ENCODE peak calls at places on chromosomes 6 and 20, in nine cellular contexts. One of them, this sample, is unnamed.

GRCh38 chr6:84976516-84977420 is 212.4 kb upstream of the TBX18 start:
- DNase-seq in fibroblast of mammary gland: peak; percentile 71
- DNase-seq in HepG2: no peak
- DNase-seq in tibial artery: no peak
- DNase-seq in psoas muscle: no peak
- DNase-seq in astrocyte of the cerebellum: no peak
- DNase-seq in adrenal gland: no peak
- DNase-seq in lower leg skin: no peak
- DNase-seq in spleen: no peak
- DNase-seq in this sample: peak; percentile 47

GRCh38 chr20:20364747-20365558 is 3.0 kb upstream of the INSM1 start:
- DNase-seq in fibroblast of mammary gland: no peak
- DNase-seq in HepG2: no peak
- DNase-seq in tibial artery: no peak
- DNase-seq in psoas muscle: no peak
- DNase-seq in astrocyte of the cerebellum: no peak
- DNase-seq in adrenal gland: no peak
- DNase-seq in lower leg skin: no peak
- DNase-seq in spleen: peak; percentile 66
- DNase-seq in this sample: no peak

GRCh38 chr6:40719671-40720374 is 132.7 kb upstream of the LRFN2 start:
- DNase-seq in fibroblast of mammary gland: peak; percentile 40
- DNase-seq in HepG2: no peak
- DNase-seq in tibial artery: peak; percentile 24
- DNase-seq in psoas muscle: no peak
- DNase-seq in astrocyte of the cerebellum: peak; percentile 4
- DNase-seq in adrenal gland: no peak
- DNase-seq in lower leg skin: no peak
- DNase-seq in spleen: no peak
- DNase-seq in this sample: peak; percentile 53

GRCh38 chr6:135901776-135902524 is 50.4 kb downstream of the PDE7B start:
- DNase-seq in fibroblast of mammary gland: peak; percentile 98
- DNase-seq in HepG2: no peak
- DNase-seq in tibial artery: peak; percentile 49
- DNase-seq in psoas muscle: peak; percentile 24
- DNase-seq in astrocyte of the cerebellum: peak; percentile 89
- DNase-seq in adrenal gland: peak; percentile 38
- DNase-seq in lower leg skin: peak; percentile 37
- DNase-seq in spleen: no peak
- DNase-seq in this sample: peak; percentile 97

GRCh38 chr6:11363881-11364576 is 131.6 kb upstream of the NEDD9 start:
- DNase-seq in fibroblast of mammary gland: no peak
- DNase-seq in HepG2: no peak
- DNase-seq in tibial artery: no peak
- DNase-seq in psoas muscle: no peak
- DNase-seq in astrocyte of the cerebellum: no peak
- DNase-seq in adrenal gland: no peak
- DNase-seq in lower leg skin: no peak
- DNase-seq in spleen: no peak
- DNase-seq in this sample: no peak

GRCh38 chr6:3328145-3328544 is 69.4 kb downstream of the PSMG4 start:
- DNase-seq in fibroblast of mammary gland: no peak
- DNase-seq in HepG2: no peak
- DNase-seq in tibial artery: no peak
- DNase-seq in psoas muscle: no peak
- DNase-seq in astrocyte of the cerebellum: peak; percentile 28
- DNase-seq in adrenal gland: no peak
- DNase-seq in lower leg skin: no peak
- DNase-seq in spleen: peak; percentile 43
- DNase-seq in this sample: peak; percentile 56

GRCh38 chr20:13119583-13119982 is 101.5 kb upstream of the ISM1 start:
- DNase-seq in fibroblast of mammary gland: peak; percentile 64
- DNase-seq in HepG2: peak; percentile 84
- DNase-seq in tibial artery: no peak
- DNase-seq in psoas muscle: no peak
- DNase-seq in astrocyte of the cerebellum: peak; percentile 57
- DNase-seq in adrenal gland: peak; percentile 31
- DNase-seq in lower leg skin: peak; percentile 23
- DNase-seq in spleen: no peak
- DNase-seq in this sample: peak; percentile 74

GRCh38 chr20:3166913-3167342 is 6.4 kb downstream of the LZTS3 start:
- DNase-seq in fibroblast of mammary gland: no peak
- DNase-seq in HepG2: no peak
- DNase-seq in tibial artery: no peak
- DNase-seq in psoas muscle: no peak
- DNase-seq in astrocyte of the cerebellum: no peak
- DNase-seq in adrenal gland: no peak
- DNase-seq in lower leg skin: no peak
- DNase-seq in spleen: no peak
- DNase-seq in this sample: no peak

GRCh38 chr6:47651505-47651944 is 46.9 kb upstream of the ADGRF4 start:
- DNase-seq in fibroblast of mammary gland: peak; percentile 74
- DNase-seq in HepG2: no peak
- DNase-seq in tibial artery: no peak
- DNase-seq in psoas muscle: no peak
- DNase-seq in astrocyte of the cerebellum: peak; percentile 40
- DNase-seq in adrenal gland: no peak
- DNase-seq in lower leg skin: no peak
- DNase-seq in spleen: no peak
- DNase-seq in this sample: peak; percentile 80

GRCh38 chr6:97437087-97437486 is 154.1 kb upstream of the MMS22L start:
- DNase-seq in fibroblast of mammary gland: peak; percentile 26
- DNase-seq in HepG2: peak; percentile 31
- DNase-seq in tibial artery: no peak
- DNase-seq in psoas muscle: no peak
- DNase-seq in astrocyte of the cerebellum: no peak
- DNase-seq in adrenal gland: no peak
- DNase-seq in lower leg skin: no peak
- DNase-seq in spleen: no peak
- DNase-seq in this sample: peak; percentile 35

GRCh38 chr6:141677598-141678211 is 455.0 kb upstream of the GJE1 start:
- DNase-seq in fibroblast of mammary gland: peak; percentile 51
- DNase-seq in HepG2: peak; percentile 43
- DNase-seq in tibial artery: no peak
- DNase-seq in psoas muscle: no peak
- DNase-seq in astrocyte of the cerebellum: no peak
- DNase-seq in adrenal gland: no peak
- DNase-seq in lower leg skin: no peak
- DNase-seq in spleen: no peak
- DNase-seq in this sample: peak; percentile 62

GRCh38 chr6:9412951-9413559 is 977.7 kb upstream of the SLC35B3 start:
- DNase-seq in fibroblast of mammary gland: peak; percentile 28
- DNase-seq in HepG2: peak; percentile 41
- DNase-seq in tibial artery: no peak
- DNase-seq in psoas muscle: no peak
- DNase-seq in astrocyte of the cerebellum: no peak
- DNase-seq in adrenal gland: peak; percentile 32
- DNase-seq in lower leg skin: no peak
- DNase-seq in spleen: no peak
- DNase-seq in this sample: peak; percentile 11

DNA sequence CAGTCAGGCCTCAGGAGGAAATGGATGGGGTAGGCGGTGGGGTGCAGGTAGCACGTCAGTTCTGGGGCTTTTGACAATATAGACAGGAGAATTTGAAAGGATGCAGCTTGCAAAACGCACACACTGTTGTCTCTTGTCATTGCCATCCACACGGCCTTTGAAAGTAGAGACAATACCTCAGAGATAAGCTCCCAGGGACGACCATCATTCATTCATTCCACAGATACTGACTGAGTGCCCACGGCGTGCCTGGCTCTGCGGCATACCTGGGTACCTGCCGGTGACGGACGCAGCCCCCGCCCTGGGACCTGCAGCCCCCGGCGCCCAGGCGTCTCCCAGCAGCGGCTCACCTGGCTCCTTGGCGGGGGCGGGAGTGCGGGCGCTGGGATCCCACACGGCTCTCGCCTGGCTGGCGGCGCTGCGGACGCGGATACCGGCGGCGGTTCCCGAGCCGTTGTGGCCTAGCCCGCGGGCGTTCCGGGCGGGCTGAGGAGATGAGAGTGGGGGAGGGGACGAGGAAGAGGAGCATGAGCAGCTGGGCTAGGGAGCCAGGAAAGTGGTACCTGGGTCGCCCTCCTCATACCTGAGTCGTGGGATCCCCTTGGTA is at the start of gene SLC26A8:
- DNase-seq in fibroblast of mammary gland: no peak
- DNase-seq in HepG2: no peak
- DNase-seq in tibial artery: no peak
- DNase-seq in psoas muscle: no peak
- DNase-seq in astrocyte of the cerebellum: no peak
- DNase-seq in adrenal gland: no peak
- DNase-seq in lower leg skin: no peak
- DNase-seq in spleen: peak; percentile 79
- DNase-seq in this sample: no peak
- H3K4me3 ChIP-seq in fibroblast of mammary gland: no peak within 1 kb of the TSS
- H3K4me3 ChIP-seq in HepG2: no peak within 1 kb of the TSS
- H3K4me3 ChIP-seq in tibial artery: no peak within 1 kb of the TSS
- H3K4me3 ChIP-seq in psoas muscle: no peak within 1 kb of the TSS
- H3K4me3 ChIP-seq in astrocyte of the cerebellum: no peak within 1 kb of the TSS
- H3K4me3 ChIP-seq in adrenal gland: no peak within 1 kb of the TSS
- H3K4me3 ChIP-seq in lower leg skin: no peak within 1 kb of the TSS
- H3K4me3 ChIP-seq in spleen: peak within 1 kb of the TSS; percentile 2
- H3K4me3 ChIP-seq in this sample: no peak within 1 kb of the TSS

DNA sequence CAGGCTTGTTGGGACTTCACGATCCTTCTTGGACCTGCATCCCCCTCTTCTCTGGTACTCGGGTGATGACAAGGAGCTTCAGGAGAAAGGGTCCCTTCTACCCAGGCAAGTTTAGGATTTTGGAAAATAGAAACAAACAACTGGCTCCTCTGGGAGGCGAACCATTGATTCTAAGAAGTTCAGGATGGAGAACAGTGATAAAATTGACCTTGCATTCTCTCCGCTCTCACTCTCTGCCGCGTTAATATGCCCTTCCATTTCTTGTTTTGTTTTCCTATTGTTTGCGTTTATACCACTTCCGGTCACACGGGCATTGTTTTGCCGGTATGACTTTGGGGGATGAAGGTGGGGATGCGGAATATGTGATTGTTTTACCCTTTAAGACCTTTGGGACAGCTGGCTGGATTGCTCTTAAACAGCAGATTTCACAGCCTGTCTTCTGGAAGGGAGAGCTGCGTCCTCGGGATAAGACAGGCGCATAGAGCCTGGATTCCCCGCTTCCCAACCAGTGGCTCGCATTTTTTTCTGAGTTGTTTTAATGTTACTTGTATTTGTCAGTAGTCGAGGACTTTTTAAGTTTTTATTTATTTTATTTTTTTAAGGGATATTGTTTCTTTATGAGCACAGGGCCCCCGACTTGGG is 144.3 kb upstream of the ZNF184 start:
- DNase-seq in fibroblast of mammary gland: peak; percentile 38
- DNase-seq in HepG2: no peak
- DNase-seq in tibial artery: no peak
- DNase-seq in psoas muscle: no peak
- DNase-seq in astrocyte of the cerebellum: no peak
- DNase-seq in adrenal gland: no peak
- DNase-seq in lower leg skin: no peak
- DNase-seq in spleen: no peak
- DNase-seq in this sample: peak; percentile 30
- H3K4me3 ChIP-seq in fibroblast of mammary gland: peak overlapping the region; percentile 68
- H3K4me3 ChIP-seq in HepG2: peak overlapping the region; percentile 62
- H3K4me3 ChIP-seq in tibial artery: peak overlapping the region; percentile 14
- H3K4me3 ChIP-seq in psoas muscle: peak overlapping the region; percentile 49
- H3K4me3 ChIP-seq in astrocyte of the cerebellum: peak overlapping the region; percentile 52
- H3K4me3 ChIP-seq in adrenal gland: peak overlapping the region; percentile 35
- H3K4me3 ChIP-seq in lower leg skin: no peak overlapping the region
- H3K4me3 ChIP-seq in spleen: no peak overlapping the region
- H3K4me3 ChIP-seq in this sample: peak overlapping the region; percentile 63

DNA sequence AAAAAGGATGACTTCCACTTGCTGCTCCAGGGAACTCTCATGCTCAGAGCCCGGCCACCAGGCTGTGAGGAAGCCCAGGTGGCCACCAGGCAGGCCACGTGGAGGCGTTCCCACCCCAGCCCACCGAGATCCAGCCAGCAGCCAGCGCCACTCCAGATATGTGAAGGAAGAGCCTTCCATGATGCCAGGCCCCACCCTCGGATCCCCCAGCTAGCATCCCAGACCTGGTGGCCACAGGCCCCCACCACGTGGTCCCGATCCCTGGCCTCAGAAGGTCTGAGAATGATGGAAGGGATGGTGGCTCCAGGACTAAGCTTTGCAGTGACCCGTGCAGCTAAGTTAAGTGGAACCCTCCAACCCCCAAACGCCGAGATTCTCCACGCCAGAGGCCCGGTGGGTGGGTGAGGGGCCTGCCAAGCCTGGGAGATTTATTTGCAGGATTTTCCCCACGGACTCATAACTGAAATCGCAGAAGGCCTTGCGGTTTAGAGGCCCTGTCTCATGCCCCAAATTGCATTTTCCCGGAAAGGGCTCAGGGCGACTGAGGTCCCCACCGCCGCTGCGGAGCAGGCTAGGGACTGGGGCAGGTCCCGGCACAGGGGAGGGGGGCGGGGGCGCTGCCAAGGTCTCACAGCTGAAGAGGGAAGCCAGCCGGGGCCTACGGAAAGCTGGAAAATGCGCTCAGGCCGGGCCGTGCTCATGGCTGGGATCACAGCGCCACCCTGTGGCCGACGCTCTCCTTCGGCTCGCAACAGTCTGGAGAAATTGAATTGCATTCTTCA is 31.1 kb upstream of the CST7 start:
- DNase-seq in fibroblast of mammary gland: peak; percentile 56
- DNase-seq in HepG2: peak; percentile 53
- DNase-seq in tibial artery: peak; percentile 54
- DNase-seq in psoas muscle: peak; percentile 66
- DNase-seq in astrocyte of the cerebellum: peak; percentile 53
- DNase-seq in adrenal gland: peak; percentile 60
- DNase-seq in lower leg skin: peak; percentile 41
- DNase-seq in spleen: peak; percentile 86
- DNase-seq in this sample: peak; percentile 74
- H3K4me3 ChIP-seq in fibroblast of mammary gland: no peak overlapping the region
- H3K4me3 ChIP-seq in HepG2: no peak overlapping the region
- H3K4me3 ChIP-seq in tibial artery: peak overlapping the region; percentile 14
- H3K4me3 ChIP-seq in psoas muscle: no peak overlapping the region
- H3K4me3 ChIP-seq in astrocyte of the cerebellum: no peak overlapping the region
- H3K4me3 ChIP-seq in adrenal gland: no peak overlapping the region
- H3K4me3 ChIP-seq in lower leg skin: no peak overlapping the region
- H3K4me3 ChIP-seq in spleen: no peak overlapping the region
- H3K4me3 ChIP-seq in this sample: no peak overlapping the region

DNA sequence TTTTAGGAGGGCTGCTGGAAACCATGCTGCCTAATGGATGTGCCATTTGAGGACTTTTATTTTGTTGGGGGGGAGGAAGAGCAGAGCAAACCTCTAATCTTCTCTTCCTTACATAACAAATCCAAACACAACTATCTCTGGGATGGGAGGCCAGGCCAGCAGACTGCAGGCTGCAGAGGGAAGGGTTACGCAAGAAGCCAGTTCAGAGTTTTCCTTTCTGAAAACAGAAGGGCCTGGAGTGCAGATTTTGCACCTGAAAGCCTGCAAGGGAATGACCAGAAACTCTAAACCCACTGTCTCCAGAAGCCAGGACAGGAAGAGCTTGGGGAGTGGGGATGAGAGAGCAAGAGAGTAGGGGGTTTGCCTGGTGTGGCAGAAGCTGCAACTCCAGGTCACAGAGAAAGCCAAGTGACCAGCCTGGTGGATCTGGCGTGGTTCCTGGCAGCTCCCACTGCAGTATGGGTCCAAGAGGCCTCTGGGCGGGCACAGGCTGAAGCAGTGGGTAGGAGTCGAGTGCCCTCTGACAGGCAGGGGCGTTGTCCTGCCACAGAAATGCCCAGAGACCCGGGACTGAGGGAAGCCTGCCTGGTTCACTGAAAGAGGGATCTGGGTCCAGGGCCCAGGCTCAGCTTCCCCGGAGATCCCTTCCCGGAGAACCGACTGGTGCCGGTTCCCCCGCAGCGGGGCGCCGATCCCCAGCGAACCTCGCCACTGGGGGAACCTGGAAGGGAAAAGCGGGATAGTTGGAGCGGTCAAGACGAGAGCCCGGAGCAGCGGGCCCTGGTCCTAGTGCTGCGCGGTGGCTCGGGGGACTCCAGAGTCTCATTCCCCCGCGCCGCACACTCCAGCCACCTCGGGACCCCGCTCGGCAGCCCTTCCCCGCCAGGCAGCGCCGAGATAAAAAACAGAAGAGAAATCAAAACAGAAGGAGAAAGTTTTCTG is 6.7 kb downstream of the MAFB start:
- DNase-seq in fibroblast of mammary gland: no peak
- DNase-seq in HepG2: peak; percentile 78
- DNase-seq in tibial artery: no peak
- DNase-seq in psoas muscle: no peak
- DNase-seq in astrocyte of the cerebellum: no peak
- DNase-seq in adrenal gland: no peak
- DNase-seq in lower leg skin: no peak
- DNase-seq in spleen: peak; percentile 84
- DNase-seq in this sample: peak; percentile 6
- H3K4me3 ChIP-seq in fibroblast of mammary gland: no peak overlapping the region
- H3K4me3 ChIP-seq in HepG2: peak overlapping the region; percentile 36
- H3K4me3 ChIP-seq in tibial artery: peak overlapping the region; percentile 50
- H3K4me3 ChIP-seq in psoas muscle: peak overlapping the region; percentile 49
- H3K4me3 ChIP-seq in astrocyte of the cerebellum: peak overlapping the region; percentile 78
- H3K4me3 ChIP-seq in adrenal gland: peak overlapping the region; percentile 42
- H3K4me3 ChIP-seq in lower leg skin: no peak overlapping the region
- H3K4me3 ChIP-seq in spleen: peak overlapping the region; percentile 65
- H3K4me3 ChIP-seq in this sample: no peak overlapping the region